ENCODE peak calls at places on chromosome X, in ten cellular contexts. J, E, Z, C, R, A, B, O, X and D are unnamed samples.

GRCh38 chrX:65195621-65196020 is 219.4 kb upstream of the ZC4H2 start:
- DNase-seq in J (no peak), E (no peak), Z (no peak), C (no peak), R (no peak), A (no peak), B (no peak), O (no peak), X (no peak), D (no peak)

GRCh38 chrX:153446950-153447580 is 1.2 kb upstream of the TREX2 start:
- DNase-seq in J (no peak), E (peak), Z (no peak), C (no peak), R (no peak), A (no peak), B (no peak), O (peak), X (no peak), D (no peak)

GRCh38 chrX:46447384-46447783 is 97.8 kb downstream of the ZNF674 start:
- DNase-seq in J (no peak), E (peak), Z (no peak), C (no peak), R (no peak), A (no peak), B (no peak), O (no peak), X (no peak), D (no peak)

GRCh38 chrX:150655713-150656266 is 37.4 kb upstream of the MTMR1 start:
- DNase-seq in J (no peak), E (no peak), Z (no peak), C (no peak), R (no peak), A (no peak), B (no peak), O (no peak), X (no peak), D (no peak)

GRCh38 chrX:65903750-65904149 is 136.1 kb downstream of the VSIG4 start:
- DNase-seq in J (no peak), E (no peak), Z (no peak), C (no peak), R (no peak), A (no peak), B (no peak), O (no peak), X (no peak), D (no peak)

GRCh38 chrX:79728421-79728820 is 286.1 kb upstream of the TBX22 start:
- DNase-seq in J (no peak), E (no peak), Z (no peak), C (no peak), R (no peak), A (no peak), B (no peak), O (no peak), X (no peak), D (no peak)

GRCh38 chrX:69065451-69065850 is 99.8 kb downstream of the PJA1 start:
- DNase-seq in J (no peak), E (peak), Z (peak), C (no peak), R (no peak), A (no peak), B (no peak), O (peak), X (no peak), D (peak)

GRCh38 chrX:111447298-111447697 is 35.3 kb upstream of the DCX start:
- DNase-seq in J (no peak), E (no peak), Z (peak), C (peak), R (no peak), A (peak), B (no peak), O (no peak), X (peak), D (no peak)

GRCh38 chrX:41984628-41985027 is 61.3 kb upstream of the CASK start:
- DNase-seq in J (no peak), E (no peak), Z (peak), C (no peak), R (no peak), A (peak), B (no peak), O (no peak), X (no peak), D (no peak)

GRCh38 chrX:3191186-3191585 is 149.9 kb downstream of the ARSF start:
- DNase-seq in J (no peak), E (no peak), Z (no peak), C (no peak), R (no peak), A (no peak), B (no peak), O (no peak), X (no peak), D (no peak)

GRCh38 chrX:152588206-152588605 is 49.5 kb upstream of the GABRQ start:
- DNase-seq in J (no peak), E (no peak), Z (peak), C (no peak), R (no peak), A (no peak), B (no peak), O (no peak), X (no peak), D (no peak)

GRCh38 chrX:120672389-120672788 is 42.5 kb upstream of the C1GALT1C1 start:
- DNase-seq in J (no peak), E (no peak), Z (peak), C (no peak), R (no peak), A (no peak), B (no peak), O (no peak), X (no peak), D (no peak)

GRCh38 chrX:18098704-18099103 is 122.0 kb downstream of the BEND2 start:
- DNase-seq in J (no peak), E (no peak), Z (no peak), C (peak), R (no peak), A (no peak), B (no peak), O (no peak), X (no peak), D (no peak)

GRCh38 chrX:79094075-79094832 is 50.2 kb upstream of the GPR174 start:
- DNase-seq in J (no peak), E (no peak), Z (no peak), C (no peak), R (no peak), A (no peak), B (no peak), O (no peak), X (no peak), D (no peak)

GRCh38 chrX:18873189-18873791 is 110.6 kb downstream of the PHKA2 start:
- DNase-seq in J (no peak), E (peak), Z (peak), C (no peak), R (no peak), A (peak), B (no peak), O (peak), X (no peak), D (no peak)

GRCh38 chrX:121876316-121876715 is 828.9 kb downstream of the GLUD2 start:
- DNase-seq in J (no peak), E (no peak), Z (peak), C (no peak), R (no peak), A (no peak), B (no peak), O (no peak), X (no peak), D (no peak)

GRCh38 chrX:103017542-103017941 is 46.4 kb downstream of the BEX1 start:
- DNase-seq in J (no peak), E (no peak), Z (no peak), C (no peak), R (no peak), A (no peak), B (no peak), O (no peak), X (no peak), D (no peak)

GRCh38 chrX:103664363-103664762 is 22.1 kb downstream of the MORF4L2 start:
- DNase-seq in J (no peak), E (no peak), Z (no peak), C (peak), R (no peak), A (no peak), B (no peak), O (no peak), X (no peak), D (no peak)

GRCh38 chrX:111348363-111348927 is 63.5 kb downstream of the DCX start:
- DNase-seq in J (no peak), E (no peak), Z (no peak), C (no peak), R (no peak), A (no peak), B (no peak), O (no peak), X (no peak), D (no peak)

GRCh38 chrX:12771445-12772069 is 19.7 kb upstream of the PRPS2 start:
- DNase-seq in J (peak), E (peak), Z (peak), C (peak), R (no peak), A (peak), B (peak), O (no peak), X (no peak), D (no peak)

GRCh38 chrX:25002658-25003015 is 13.1 kb downstream of the ARX start:
- DNase-seq in J (no peak), E (no peak), Z (no peak), C (peak), R (no peak), A (no peak), B (no peak), O (no peak), X (no peak), D (no peak)

GRCh38 chrX:69238153-69238959 is 73.1 kb upstream of the PJA1 start:
- DNase-seq in J (no peak), E (no peak), Z (no peak), C (no peak), R (no peak), A (no peak), B (no peak), O (no peak), X (no peak), D (no peak)

GRCh38 chrX:43386872-43387271 is 269.2 kb upstream of the MAOA start:
- DNase-seq in J (no peak), E (no peak), Z (no peak), C (no peak), R (no peak), A (no peak), B (no peak), O (no peak), X (no peak), D (no peak)

GRCh38 chrX:133373366-133374079 is 41.8 kb downstream of the GPC4 start:
- DNase-seq in J (no peak), E (no peak), Z (no peak), C (no peak), R (no peak), A (no peak), B (no peak), O (no peak), X (no peak), D (no peak)

GRCh38 chrX:2928583-2929434 is at the start of gene ARSD:
- DNase-seq in J (no peak), E (peak), Z (peak), C (peak), R (peak), A (peak), B (peak), O (peak), X (no peak), D (peak)

GRCh38 chrX:68692651-68693050 is 45.2 kb downstream of the STARD8 start:
- DNase-seq in J (no peak), E (no peak), Z (no peak), C (no peak), R (no peak), A (no peak), B (no peak), O (no peak), X (no peak), D (no peak)

GRCh38 chrX:97556359-97556758 is 672.7 kb downstream of the RPA4 start:
- DNase-seq in J (no peak), E (no peak), Z (no peak), C (peak), R (no peak), A (no peak), B (no peak), O (no peak), X (no peak), D (no peak)

GRCh38 chrX:119482497-119483480 is 14.5 kb downstream of the SLC25A5 start:
- DNase-seq in J (peak), E (peak), Z (peak), C (peak), R (no peak), A (peak), B (peak), O (peak), X (no peak), D (peak)

GRCh38 chrX:78652971-78653822 is 5.9 kb downstream of the RTL3 start:
- DNase-seq in J (no peak), E (no peak), Z (peak), C (no peak), R (no peak), A (no peak), B (no peak), O (no peak), X (no peak), D (no peak)

GRCh38 chrX:127129510-127129909 is 310.0 kb downstream of the PRR32 start:
- DNase-seq in J (no peak), E (no peak), Z (no peak), C (no peak), R (no peak), A (no peak), B (no peak), O (no peak), X (no peak), D (no peak)

GRCh38 chrX:16827225-16827624 is 41.0 kb downstream of the TXLNG start:
- DNase-seq in J (no peak), E (no peak), Z (no peak), C (no peak), R (no peak), A (no peak), B (no peak), O (no peak), X (no peak), D (no peak)

GRCh38 chrX:74117962-74118361 is 186.0 kb upstream of the ZCCHC13 start:
- DNase-seq in J (no peak), E (no peak), Z (no peak), C (no peak), R (no peak), A (no peak), B (no peak), O (no peak), X (no peak), D (no peak)

GRCh38 chrX:130118396-130118795 is 8.1 kb upstream of the ELF4 start:
- DNase-seq in J (no peak), E (no peak), Z (peak), C (no peak), R (no peak), A (no peak), B (no peak), O (no peak), X (no peak), D (no peak)

GRCh38 chrX:45070116-45071007 is 130.3 kb downstream of the DIPK2B start:
- DNase-seq in J (no peak), E (no peak), Z (peak), C (peak), R (no peak), A (no peak), B (no peak), O (no peak), X (no peak), D (no peak)

GRCh38 chrX:42567268-42567667 is 210.7 kb downstream of the PPP1R2C start:
- DNase-seq in J (no peak), E (no peak), Z (peak), C (no peak), R (no peak), A (no peak), B (no peak), O (no peak), X (no peak), D (no peak)

GRCh38 chrX:69226459-69227158 is 61.4 kb upstream of the PJA1 start:
- DNase-seq in J (no peak), E (no peak), Z (no peak), C (no peak), R (no peak), A (no peak), B (no peak), O (peak), X (no peak), D (no peak)

GRCh38 chrX:132758778-132759177 is 199.7 kb downstream of the HS6ST2 start:
- DNase-seq in J (no peak), E (no peak), Z (no peak), C (no peak), R (no peak), A (no peak), B (no peak), O (no peak), X (no peak), D (no peak)